ENCODE peak calls at places on chromosomes 6 and 20, in seven cellular contexts. F, Z, C, U, Y, I and L are unnamed samples.

GRCh38 chr6:27178001-27178730 is 69.3 kb upstream of the PRSS16 start:
- DNase-seq in F (peak; percentile 53), Z (peak; percentile 36), C (peak; percentile 57), U (peak; percentile 43), Y (peak; percentile 50), I (no peak), L (peak; percentile 54)

GRCh38 chr6:156269751-156270369 is 507.3 kb upstream of the ARID1B start:
- DNase-seq in F (no peak), Z (no peak), C (no peak), U (no peak), Y (no peak), I (no peak), L (no peak)

GRCh38 chr6:129980821-129981220 is 37.6 kb upstream of the L3MBTL3 start:
- DNase-seq in F (no peak), Z (no peak), C (no peak), U (no peak), Y (no peak), I (no peak), L (no peak)

GRCh38 chr20:57023997-57024396 is 242.4 kb downstream of the BMP7 start:
- DNase-seq in F (no peak), Z (no peak), C (no peak), U (no peak), Y (no peak), I (no peak), L (no peak)

GRCh38 chr20:25659999-25660398 is 36.2 kb upstream of the NANP start:
- DNase-seq in F (no peak), Z (no peak), C (no peak), U (no peak), Y (no peak), I (no peak), L (no peak)

GRCh38 chr6:33707771-33708170 is 3.7 kb downstream of the UQCC2 start:
- DNase-seq in F (no peak), Z (no peak), C (no peak), U (no peak), Y (no peak), I (no peak), L (no peak)

GRCh38 chr20:63443606-63444395 is 28.7 kb downstream of the KCNQ2 start:
- DNase-seq in F (no peak), Z (no peak), C (no peak), U (no peak), Y (no peak), I (no peak), L (no peak)

GRCh38 chr20:4038047-4038459 is 22.7 kb upstream of the RNF24 start:
- DNase-seq in F (peak; percentile 87), Z (no peak), C (peak; percentile 75), U (peak; percentile 54), Y (peak; percentile 92), I (peak; percentile 81), L (peak; percentile 61)

GRCh38 chr20:54980321-54980960 is 505.0 kb downstream of the DOK5 start:
- DNase-seq in F (no peak), Z (peak; percentile 38), C (no peak), U (no peak), Y (no peak), I (no peak), L (no peak)

GRCh38 chr6:44335631-44336030 is 6.8 kb upstream of the SPATS1 start:
- DNase-seq in F (no peak), Z (no peak), C (no peak), U (no peak), Y (no peak), I (no peak), L (no peak)

GRCh38 chr20:20666359-20666758 is 46.1 kb downstream of the RALGAPA2 start:
- DNase-seq in F (no peak), Z (no peak), C (no peak), U (no peak), Y (no peak), I (no peak), L (no peak)

GRCh38 chr20:327946-328563 is 2.7 kb downstream of the SOX12 start:
- DNase-seq in F (peak; percentile 25), Z (no peak), C (no peak), U (no peak), Y (no peak), I (peak; percentile 51), L (no peak)

GRCh38 chr6:142485256-142485655 is 183.4 kb downstream of the ADGRG6 start:
- DNase-seq in F (no peak), Z (no peak), C (no peak), U (no peak), Y (no peak), I (no peak), L (no peak)

GRCh38 chr20:57663681-57664451 is 43.6 kb upstream of the ZBP1 start:
- DNase-seq in F (no peak), Z (no peak), C (peak; percentile 15), U (no peak), Y (no peak), I (peak; percentile 71), L (no peak)

GRCh38 chr20:63252157-63252780 is 2.0 kb downstream of the NKAIN4 start:
- DNase-seq in F (no peak), Z (no peak), C (no peak), U (no peak), Y (no peak), I (no peak), L (no peak)

GRCh38 chr20:49846206-49846807 is 33.7 kb downstream of the SLC9A8 start:
- DNase-seq in F (peak; percentile 78), Z (peak; percentile 52), C (no peak), U (no peak), Y (peak; percentile 62), I (no peak), L (peak; percentile 51)

GRCh38 chr20:51848346-51848745 is 46.0 kb upstream of the SALL4 start:
- DNase-seq in F (no peak), Z (no peak), C (no peak), U (no peak), Y (no peak), I (no peak), L (no peak)

GRCh38 chr6:79384845-79385244 is 150.4 kb upstream of the HMGN3 start:
- DNase-seq in F (no peak), Z (no peak), C (no peak), U (no peak), Y (no peak), I (no peak), L (no peak)